ENCODE peak calls at places on chromosomes 12 and 14, in eight cellular contexts. Q, M, R, K, J, H, V and W are unnamed samples.

GRCh38 chr12:109273354-109273753 is 35.7 kb downstream of the FOXN4 start:
- DNase-seq in Q (no peak), M (no peak), R (no peak), K (no peak), J (no peak), H (no peak), V (no peak), W (no peak)

GRCh38 chr12:94815958-94816357 is 165.6 kb upstream of the TMCC3 start:
- DNase-seq in Q (no peak), M (no peak), R (no peak), K (no peak), J (no peak), H (no peak), V (no peak), W (no peak)

GRCh38 chr12:47808574-47809380 is 10.9 kb downstream of the HDAC7 start:
- DNase-seq in Q (no peak), M (peak; percentile 52), R (peak; percentile 58), K (no peak), J (no peak), H (peak; percentile 53), V (no peak), W (no peak)

GRCh38 chr12:120652671-120653435 is 12.4 kb downstream of the CABP1 start:
- DNase-seq in Q (no peak), M (no peak), R (no peak), K (no peak), J (no peak), H (no peak), V (no peak), W (no peak)

GRCh38 chr12:6532051-6532926 is 2.0 kb upstream of the GAPDH start:
- DNase-seq in Q (no peak), M (peak; percentile 94), R (peak; percentile 87), K (peak; percentile 98), J (peak; percentile 99), H (peak; percentile 93), V (peak; percentile 69), W (peak; percentile 97)

GRCh38 chr12:120402217-120402616 is 33.3 kb upstream of the MSI1 start:
- DNase-seq in Q (no peak), M (no peak), R (no peak), K (no peak), J (peak; percentile 18), H (no peak), V (peak; percentile 87), W (no peak)

GRCh38 chr14:104481323-104481722 is 98.2 kb upstream of the C14orf180 start:
- DNase-seq in Q (no peak), M (no peak), R (no peak), K (no peak), J (no peak), H (no peak), V (no peak), W (no peak)

GRCh38 chr12:115871714-115872113 is 405.8 kb downstream of the MED13L start:
- DNase-seq in Q (no peak), M (no peak), R (no peak), K (no peak), J (peak; percentile 1), H (peak; percentile 55), V (peak; percentile 47), W (peak; percentile 24)

GRCh38 chr12:33795536-33795935 is 226.8 kb upstream of the ALG10 start:
- DNase-seq in Q (no peak), M (no peak), R (no peak), K (peak; percentile 36), J (peak; percentile 9), H (no peak), V (no peak), W (no peak)

GRCh38 chr14:32620303-32620702 is 291.2 kb downstream of the AKAP6 start:
- DNase-seq in Q (no peak), M (no peak), R (no peak), K (no peak), J (peak; percentile 47), H (no peak), V (no peak), W (no peak)

GRCh38 chr12:8950702-8951478 is 1.4 kb upstream of the M6PR start:
- DNase-seq in Q (no peak), M (peak; percentile 25), R (no peak), K (no peak), J (no peak), H (no peak), V (no peak), W (no peak)

GRCh38 chr14:25050494-25051170 is 685 bp upstream of the STXBP6 start:
- DNase-seq in Q (no peak), M (no peak), R (no peak), K (no peak), J (peak; percentile 83), H (no peak), V (peak; percentile 23), W (peak; percentile 75)

GRCh38 chr12:47817272-47818006 is 2.3 kb downstream of the HDAC7 start:
- DNase-seq in Q (no peak), M (no peak), R (no peak), K (no peak), J (no peak), H (no peak), V (no peak), W (no peak)

GRCh38 chr12:31465002-31465401 is 125.9 kb downstream of the DENND5B start:
- DNase-seq in Q (no peak), M (no peak), R (no peak), K (no peak), J (no peak), H (no peak), V (no peak), W (no peak)

GRCh38 chr14:21668377-21668776 is 5.2 kb downstream of the OR4E1 start:
- DNase-seq in Q (no peak), M (no peak), R (no peak), K (no peak), J (no peak), H (peak; percentile 41), V (no peak), W (peak; percentile 86)

GRCh38 chr12:30395190-30395589 is 300.5 kb downstream of the IPO8 start:
- DNase-seq in Q (no peak), M (no peak), R (no peak), K (no peak), J (no peak), H (no peak), V (no peak), W (no peak)

GRCh38 chr12:103205906-103206305 is 248.4 kb downstream of the ASCL1 start:
- DNase-seq in Q (no peak), M (no peak), R (no peak), K (no peak), J (no peak), H (peak; percentile 7), V (no peak), W (no peak)

GRCh38 chr14:104293231-104293841 is 154.9 kb downstream of the KIF26A start:
- DNase-seq in Q (no peak), M (no peak), R (peak; percentile 24), K (no peak), J (no peak), H (no peak), V (no peak), W (no peak)

GRCh38 chr14:97185186-97185585 is 388.0 kb downstream of the VRK1 start:
- DNase-seq in Q (no peak), M (no peak), R (no peak), K (no peak), J (no peak), H (peak; percentile 41), V (peak; percentile 34), W (no peak)
- TF ChIP-seq CTCF in Q (no peak), M (peak; percentile 31), R (no peak), K (peak; percentile 70), J (no peak), H (peak; percentile 38), V (no peak), W (no peak)

DNA sequence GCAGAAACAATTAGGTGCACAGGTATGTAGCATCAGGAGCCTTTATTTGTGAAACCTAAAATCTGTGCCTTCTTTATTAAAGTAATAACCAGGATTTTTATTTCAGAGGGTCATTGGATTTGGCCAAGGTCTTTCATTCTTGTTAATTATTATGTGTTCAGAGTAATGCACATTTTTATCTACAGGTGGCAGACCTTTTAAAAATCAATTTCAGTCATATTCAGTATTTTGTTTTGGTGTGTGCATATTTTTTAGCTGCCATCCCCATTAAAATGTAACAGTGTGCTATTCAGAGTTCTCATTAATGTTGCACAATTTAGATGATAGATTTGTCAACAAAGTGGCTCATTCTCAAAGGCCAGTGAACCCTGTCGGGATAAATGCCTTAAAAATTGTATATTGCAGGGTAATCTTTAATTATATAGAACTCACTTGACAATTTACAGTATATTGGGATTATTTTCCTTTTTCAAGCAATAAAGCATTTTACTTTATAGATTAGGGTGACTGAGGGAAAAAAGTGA is 319.3 kb upstream of the SOX5 start:
- DNase-seq in Q (no peak), M (no peak), R (no peak), K (no peak), J (no peak), H (no peak), V (no peak), W (peak; percentile 0)
- TF ChIP-seq CTCF in Q (no peak), M (no peak), R (no peak), K (peak; percentile 20), J (peak; percentile 12), H (peak; percentile 14), V (no peak), W (no peak)

DNA sequence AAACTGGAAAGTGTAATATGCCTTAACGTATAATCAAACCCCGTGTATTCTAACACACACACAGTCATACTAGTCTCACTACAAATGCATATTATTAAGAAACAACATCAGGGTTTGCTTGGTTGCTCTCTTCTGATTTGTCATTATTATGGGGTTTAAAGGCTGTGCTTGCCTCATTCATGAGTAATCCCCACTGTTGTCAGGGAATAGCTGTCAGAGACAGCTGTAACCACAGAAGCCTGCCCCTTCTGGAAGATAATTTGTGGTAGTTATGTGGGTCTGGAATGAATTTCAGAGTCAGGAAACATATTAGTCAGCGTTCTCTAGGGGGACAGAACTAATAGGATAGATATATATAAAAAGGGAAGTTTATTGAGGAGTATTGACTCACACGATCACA is 456.9 kb upstream of the TMEM132C start:
- DNase-seq in Q (no peak), M (no peak), R (no peak), K (peak; percentile 90), J (peak; percentile 99), H (peak; percentile 35), V (no peak), W (peak; percentile 63)
- TF ChIP-seq CTCF in Q (no peak), M (no peak), R (no peak), K (peak; percentile 36), J (peak; percentile 31), H (no peak), V (no peak), W (no peak)

DNA sequence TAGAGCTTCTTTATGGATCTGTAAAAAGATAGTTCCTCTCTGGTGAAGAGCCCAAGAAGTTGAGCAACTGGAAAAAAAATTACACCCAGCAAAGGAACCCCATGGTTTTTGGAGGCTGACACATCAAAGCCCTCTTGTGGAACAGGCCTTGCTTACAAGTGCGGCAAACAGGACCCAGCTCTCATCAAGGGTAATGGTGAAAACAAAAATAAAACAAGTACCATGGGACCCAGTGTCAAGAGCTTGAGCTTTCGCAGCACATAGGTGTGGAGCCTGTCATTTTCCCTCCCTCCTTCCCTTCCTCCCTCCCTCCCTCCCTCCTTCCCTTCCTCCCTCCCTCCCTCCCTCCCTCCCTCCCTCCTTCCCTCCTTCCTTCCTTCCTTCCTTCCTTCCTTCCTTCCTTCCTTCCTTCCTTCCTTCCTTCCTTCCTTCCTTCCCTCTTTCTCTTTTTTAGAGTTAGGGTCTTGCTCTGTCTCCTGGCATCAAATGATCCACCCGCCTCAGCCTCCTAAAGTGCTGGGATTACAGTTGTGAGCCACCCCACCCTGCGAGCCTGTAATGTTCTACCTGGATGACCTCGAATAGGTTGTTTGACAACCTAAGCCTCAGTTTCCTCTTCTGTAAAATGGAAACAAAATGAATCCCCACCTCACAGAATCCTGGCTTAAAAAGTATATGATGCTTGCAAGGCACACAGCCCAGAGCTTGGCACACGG is 114.3 kb upstream of the RPH3A start:
- DNase-seq in Q (no peak), M (no peak), R (no peak), K (no peak), J (no peak), H (no peak), V (no peak), W (no peak)
- TF ChIP-seq CTCF in Q (no peak), M (no peak), R (no peak), K (no peak), J (no peak), H (no peak), V (no peak), W (no peak)